ENCODE peak calls at places on chromosome 6, in eight cellular contexts. E, D, V, J, T, Y, G and H are unnamed samples.

GRCh38 chr6:37480118-37480736 is 19.5 kb downstream of the CCDC167 start:
- DNase-seq in E (no peak), D (no peak), V (no peak), J (no peak), T (no peak), Y (no peak), G (no peak), H (no peak)

GRCh38 chr6:56072856-56073255 is 174.5 kb downstream of the COL21A1 start:
- DNase-seq in E (no peak), D (no peak), V (peak), J (no peak), T (peak), Y (no peak), G (peak), H (peak)

GRCh38 chr6:56683882-56684281 is 41.2 kb upstream of the DST start:
- DNase-seq in E (no peak), D (peak), V (peak), J (peak), T (peak), Y (peak), G (peak), H (peak)

GRCh38 chr6:140671926-140672325 is 1297.5 kb upstream of the CITED2 start:
- DNase-seq in E (no peak), D (no peak), V (no peak), J (no peak), T (peak), Y (no peak), G (no peak), H (peak)

GRCh38 chr6:57324538-57324937 is 7.1 kb downstream of the PRIM2 start:
- DNase-seq in E (no peak), D (no peak), V (peak), J (no peak), T (peak), Y (no peak), G (no peak), H (no peak)

GRCh38 chr6:14713008-14713452 is 532.8 kb upstream of the JARID2 start:
- DNase-seq in E (no peak), D (no peak), V (peak), J (peak), T (peak), Y (no peak), G (peak), H (peak)

GRCh38 chr6:33126101-33126714 is 50.4 kb downstream of the HLA-DPB1 start:
- DNase-seq in E (peak), D (no peak), V (peak), J (peak), T (peak), Y (no peak), G (peak), H (peak)

GRCh38 chr6:165821754-165822153 is 158.7 kb upstream of the PDE10A start:
- DNase-seq in E (no peak), D (peak), V (no peak), J (no peak), T (peak), Y (no peak), G (no peak), H (no peak)

GRCh38 chr6:67369679-67370078 is 1265.4 kb upstream of the ADGRB3 start:
- DNase-seq in E (no peak), D (no peak), V (no peak), J (no peak), T (no peak), Y (no peak), G (no peak), H (no peak)

GRCh38 chr6:127946388-127946787 is 45.5 kb upstream of the THEMIS start:
- DNase-seq in E (no peak), D (no peak), V (no peak), J (no peak), T (no peak), Y (no peak), G (no peak), H (no peak)

GRCh38 chr6:397604-398003 is 6.1 kb downstream of the IRF4 start:
- DNase-seq in E (no peak), D (no peak), V (no peak), J (no peak), T (no peak), Y (no peak), G (no peak), H (no peak)

GRCh38 chr6:146598785-146599405 is at the start of gene ADGB:
- DNase-seq in E (peak), D (no peak), V (peak), J (peak), T (peak), Y (peak), G (peak), H (peak)

DNA sequence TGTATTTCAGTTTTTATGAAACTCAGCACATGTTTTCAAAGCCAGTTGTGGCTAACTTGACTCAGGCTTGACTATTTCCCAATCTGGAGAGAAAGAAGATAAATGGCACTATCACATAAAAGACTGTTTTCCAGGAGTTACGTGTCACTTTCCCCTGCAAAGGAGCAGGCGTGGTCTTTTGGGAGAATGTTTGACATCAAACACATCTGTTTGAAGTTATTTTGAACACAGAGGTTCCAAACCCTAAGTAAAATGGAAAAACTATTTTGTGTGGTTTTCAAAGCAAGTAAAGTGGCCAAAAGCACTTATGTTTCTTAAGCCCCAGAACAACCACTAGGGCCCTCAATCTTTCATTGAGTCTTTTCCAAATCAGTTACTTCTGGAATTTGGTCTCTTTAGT is 89.7 kb downstream of the FOXF2 start:
- DNase-seq in E (no peak), D (no peak), V (peak), J (no peak), T (peak), Y (no peak), G (peak), H (no peak)
- TF ChIP-seq CTCF in E (no peak), D (no peak), V (peak), J (no peak), T (peak), Y (peak), G (peak), H (peak)

DNA sequence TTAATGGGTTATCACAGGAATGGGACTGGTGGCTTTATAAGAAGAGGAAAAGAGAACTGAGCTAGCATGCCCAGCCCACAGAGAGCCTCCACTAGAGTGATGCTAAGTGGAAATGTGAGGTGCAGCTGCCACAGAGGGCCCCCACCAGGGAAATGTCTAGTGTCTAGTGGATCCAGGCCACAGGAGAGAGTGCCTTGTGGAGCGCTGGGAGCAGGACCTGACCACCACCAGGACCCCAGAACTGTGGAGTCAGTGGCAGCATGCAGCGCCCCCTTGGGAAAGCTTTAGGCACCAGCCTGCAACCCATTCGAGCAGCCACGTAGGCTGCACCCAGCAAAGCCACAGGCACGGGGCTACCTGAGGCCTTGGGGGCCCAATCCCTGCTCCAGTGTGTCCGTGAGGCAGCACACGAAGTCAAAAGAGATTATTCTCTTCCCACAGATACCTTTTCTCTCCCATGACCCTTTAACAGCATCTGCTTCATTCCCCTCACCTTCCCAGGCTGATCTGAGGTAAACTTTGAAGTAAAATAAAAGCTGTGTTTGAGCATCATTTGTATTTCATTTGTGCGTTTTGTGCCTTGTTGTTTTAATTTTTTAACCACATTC is 4.4 kb downstream of the HLA-E start:
- DNase-seq in E (no peak), D (no peak), V (no peak), J (no peak), T (no peak), Y (no peak), G (no peak), H (no peak)
- TF ChIP-seq CTCF in E (peak), D (peak), V (peak), J (no peak), T (peak), Y (no peak), G (peak), H (peak)

GRCh38 chr6:34182751-34183531 is 37.1 kb upstream of the GRM4 start:
- DNase-seq in E (no peak), D (no peak), V (no peak), J (no peak), T (no peak), Y (no peak), G (no peak), H (no peak)
- TF ChIP-seq CTCF in E (no peak), D (no peak), V (no peak), J (no peak), T (no peak), Y (no peak), G (no peak), H (no peak)

GRCh38 chr6:138287144-138287955 is 69.1 kb upstream of the PBOV1 start:
- DNase-seq in E (peak), D (no peak), V (peak), J (peak), T (peak), Y (no peak), G (no peak), H (peak)
- TF ChIP-seq CTCF in E (peak), D (peak), V (peak), J (peak), T (peak), Y (peak), G (peak), H (peak)

GRCh38 chr6:52548353-52548713 is 28.5 kb downstream of the TRAM2 start:
- DNase-seq in E (no peak), D (no peak), V (no peak), J (no peak), T (peak), Y (no peak), G (no peak), H (no peak)

GRCh38 chr6:52546678-52547077 is 30.2 kb downstream of the TRAM2 start:
- DNase-seq in E (no peak), D (no peak), V (no peak), J (no peak), T (no peak), Y (no peak), G (no peak), H (no peak)

GRCh38 chr6:52546192-52546591 is 30.7 kb downstream of the TRAM2 start:
- DNase-seq in E (no peak), D (no peak), V (no peak), J (no peak), T (no peak), Y (no peak), G (no peak), H (no peak)

GRCh38 chr6:52548999-52549398 is 27.9 kb downstream of the TRAM2 start:
- DNase-seq in E (no peak), D (no peak), V (no peak), J (no peak), T (no peak), Y (no peak), G (no peak), H (no peak)

DNA sequence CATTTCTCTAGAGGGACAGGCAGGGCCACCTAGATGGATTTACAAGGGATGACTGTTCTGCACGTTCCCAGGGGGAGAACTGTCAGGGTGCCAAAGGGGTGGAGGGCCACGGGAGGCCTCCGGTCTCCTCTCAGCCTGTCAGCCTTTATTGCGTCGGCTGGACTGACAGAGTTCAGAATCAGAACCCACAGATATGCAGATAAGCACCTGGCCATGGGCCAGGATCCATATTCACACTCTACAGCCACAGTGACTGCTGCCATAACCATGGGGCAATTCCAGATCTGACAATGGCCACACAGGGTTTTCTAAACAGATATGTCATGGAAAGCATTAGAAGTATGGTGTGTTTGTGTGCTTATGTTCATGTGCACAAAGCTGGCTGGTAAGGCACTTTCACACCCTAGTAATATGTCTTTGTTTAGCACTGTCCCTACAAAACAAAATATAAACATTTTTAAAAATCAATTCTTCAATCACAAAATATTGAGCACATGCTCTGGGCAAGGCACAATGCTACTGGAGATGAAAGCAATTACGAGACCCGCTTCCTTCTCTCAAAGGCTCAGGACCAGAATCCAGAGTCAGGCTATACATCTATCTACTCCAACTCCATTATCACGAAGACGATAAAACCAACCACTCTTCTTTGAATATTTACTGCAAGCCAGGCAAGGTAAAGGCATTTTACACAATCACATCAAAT is 29.1 kb downstream of the TRAM2 start:
- DNase-seq in E (no peak), D (no peak), V (peak), J (no peak), T (peak), Y (no peak), G (no peak), H (peak)
- TF ChIP-seq CTCF in E (no peak), D (no peak), V (no peak), J (no peak), T (no peak), Y (no peak), G (no peak), H (no peak)

GRCh38 chr6:164107297-164107995 is 692.9 kb downstream of the QKI start:
- DNase-seq in E (no peak), D (no peak), V (peak), J (no peak), T (peak), Y (no peak), G (no peak), H (no peak)

GRCh38 chr6:164108869-164109769 is 694.6 kb downstream of the QKI start:
- DNase-seq in E (peak), D (no peak), V (no peak), J (peak), T (peak), Y (no peak), G (no peak), H (no peak)

GRCh38 chr6:164108092-164108491 is 693.6 kb downstream of the QKI start:
- DNase-seq in E (no peak), D (no peak), V (no peak), J (no peak), T (no peak), Y (no peak), G (no peak), H (no peak)

GRCh38 chr6:164106345-164106769 is 691.8 kb downstream of the QKI start:
- DNase-seq in E (no peak), D (no peak), V (peak), J (no peak), T (peak), Y (no peak), G (no peak), H (no peak)

GRCh38 chr6:164109770-164110140 is 695.2 kb downstream of the QKI start:
- DNase-seq in E (peak), D (no peak), V (no peak), J (no peak), T (peak), Y (no peak), G (no peak), H (no peak)
- TF ChIP-seq CTCF in E (peak), D (peak), V (peak), J (peak), T (peak), Y (no peak), G (no peak), H (peak)

GRCh38 chr6:30908700-30909099 is 693 bp downstream of the GTF2H4 start:
- DNase-seq in E (no peak), D (no peak), V (no peak), J (no peak), T (no peak), Y (no peak), G (no peak), H (no peak)

GRCh38 chr6:30912746-30913520 is 1.1 kb upstream of the VARS2 start:
- DNase-seq in E (peak), D (no peak), V (no peak), J (no peak), T (no peak), Y (no peak), G (no peak), H (no peak)

GRCh38 chr6:30903236-30903635 is 4.8 kb upstream of the GTF2H4 start:
- DNase-seq in E (no peak), D (no peak), V (no peak), J (no peak), T (no peak), Y (no peak), G (no peak), H (no peak)

GRCh38 chr6:30902709-30903108 is 5.3 kb upstream of the GTF2H4 start:
- DNase-seq in E (no peak), D (no peak), V (no peak), J (no peak), T (no peak), Y (no peak), G (no peak), H (no peak)

GRCh38 chr6:30907758-30908591 is at the start of gene GTF2H4:
- DNase-seq in E (peak), D (peak), V (peak), J (peak), T (peak), Y (peak), G (peak), H (peak)
- TF ChIP-seq CTCF in E (no peak), D (no peak), V (no peak), J (no peak), T (no peak), Y (no peak), G (no peak), H (no peak)

GRCh38 chr6:11618533-11618932 is 81.0 kb downstream of the TMEM170B start:
- DNase-seq in E (no peak), D (no peak), V (no peak), J (no peak), T (peak), Y (no peak), G (no peak), H (peak)
- TF ChIP-seq CTCF in E (no peak), D (no peak), V (peak), J (peak), T (peak), Y (peak), G (peak), H (peak)

GRCh38 chr6:130376921-130377320 is 11.1 kb downstream of the TMEM200A start:
- DNase-seq in E (no peak), D (no peak), V (no peak), J (no peak), T (peak), Y (no peak), G (peak), H (no peak)

GRCh38 chr6:130377911-130378310 is 12.1 kb downstream of the TMEM200A start:
- DNase-seq in E (no peak), D (no peak), V (no peak), J (no peak), T (no peak), Y (no peak), G (no peak), H (no peak)

GRCh38 chr6:130373992-130374391 is 8.2 kb downstream of the TMEM200A start:
- DNase-seq in E (no peak), D (no peak), V (no peak), J (no peak), T (no peak), Y (no peak), G (no peak), H (no peak)

GRCh38 chr6:130381012-130381411 is 15.2 kb downstream of the TMEM200A start:
- DNase-seq in E (no peak), D (no peak), V (no peak), J (no peak), T (no peak), Y (no peak), G (no peak), H (no peak)

GRCh38 chr6:130377371-130377770 is 11.6 kb downstream of the TMEM200A start:
- DNase-seq in E (no peak), D (no peak), V (no peak), J (no peak), T (no peak), Y (no peak), G (peak), H (no peak)
- TF ChIP-seq CTCF in E (no peak), D (no peak), V (no peak), J (no peak), T (no peak), Y (no peak), G (no peak), H (no peak)